ENCODE peak calls at places on chromosomes 12 and 14, in six cellular contexts. One of them, this sample, is unnamed.

GRCh38 chr12:118103231-118103600 is 595 bp downstream of the VSIG10 start:
- DNase-seq in cardiac muscle cell: peak; percentile 38
- DNase-seq in mammary epithelial cell: no peak
- DNase-seq in heart left ventricle: peak; percentile 29
- DNase-seq in IMR-90: peak; percentile 7
- DNase-seq in BE2C: no peak
- DNase-seq in this sample: no peak

GRCh38 chr12:6632026-6632978 is 3.5 kb downstream of the LPAR5 start:
- DNase-seq in cardiac muscle cell: no peak
- DNase-seq in BE2C: peak; percentile 44
- DNase-seq in IMR-90: no peak
- DNase-seq in mammary epithelial cell: no peak
- DNase-seq in heart left ventricle: peak; percentile 34
- DNase-seq in this sample: no peak

GRCh38 chr14:101721951-101722661 is 39.4 kb upstream of the PPP2R5C start:
- DNase-seq in IMR-90: no peak
- DNase-seq in mammary epithelial cell: peak; percentile 85
- DNase-seq in cardiac muscle cell: no peak
- DNase-seq in heart left ventricle: no peak
- DNase-seq in BE2C: no peak
- DNase-seq in this sample: no peak

GRCh38 chr14:81219821-81220487 is 805 bp downstream of the GTF2A1 start:
- DNase-seq in mammary epithelial cell: no peak
- DNase-seq in BE2C: peak; percentile 48
- DNase-seq in heart left ventricle: peak; percentile 47
- DNase-seq in cardiac muscle cell: peak; percentile 65
- DNase-seq in IMR-90: peak; percentile 7
- DNase-seq in this sample: no peak

GRCh38 chr14:101132051-101132541 is 228.6 kb upstream of the RTL1 start:
- DNase-seq in heart left ventricle: no peak
- DNase-seq in mammary epithelial cell: no peak
- DNase-seq in cardiac muscle cell: no peak
- DNase-seq in IMR-90: no peak
- DNase-seq in BE2C: no peak
- DNase-seq in this sample: no peak

GRCh38 chr14:63438065-63438757 is 105.0 kb downstream of the PPP2R5E start:
- DNase-seq in mammary epithelial cell: peak; percentile 95
- DNase-seq in cardiac muscle cell: no peak
- DNase-seq in BE2C: peak; percentile 82
- DNase-seq in IMR-90: peak; percentile 92
- DNase-seq in heart left ventricle: peak; percentile 53
- DNase-seq in this sample: peak; percentile 73

GRCh38 chr14:70919774-70920173 is 12.5 kb downstream of the PCNX1 start:
- DNase-seq in mammary epithelial cell: no peak
- DNase-seq in cardiac muscle cell: peak; percentile 29
- DNase-seq in IMR-90: peak; percentile 37
- DNase-seq in heart left ventricle: peak; percentile 24
- DNase-seq in BE2C: no peak
- DNase-seq in this sample: no peak

GRCh38 chr12:67354322-67354721 is 85.2 kb downstream of the CAND1 start:
- DNase-seq in mammary epithelial cell: no peak
- DNase-seq in BE2C: no peak
- DNase-seq in heart left ventricle: no peak
- DNase-seq in cardiac muscle cell: no peak
- DNase-seq in IMR-90: peak; percentile 15
- DNase-seq in this sample: no peak

GRCh38 chr12:56448860-56449621 is at the start of gene TIMELESS:
- DNase-seq in IMR-90: peak; percentile 81
- DNase-seq in cardiac muscle cell: peak; percentile 92
- DNase-seq in BE2C: peak; percentile 92
- DNase-seq in heart left ventricle: peak; percentile 89
- DNase-seq in mammary epithelial cell: peak; percentile 89
- DNase-seq in this sample: peak; percentile 59

GRCh38 chr14:24513009-24513408 is 4.9 kb upstream of the CMA1 start:
- DNase-seq in BE2C: no peak
- DNase-seq in mammary epithelial cell: no peak
- DNase-seq in IMR-90: no peak
- DNase-seq in cardiac muscle cell: no peak
- DNase-seq in heart left ventricle: no peak
- DNase-seq in this sample: no peak

GRCh38 chr12:56256326-56256960 is 1.7 kb downstream of the ANKRD52 start:
- DNase-seq in heart left ventricle: no peak
- DNase-seq in cardiac muscle cell: no peak
- DNase-seq in mammary epithelial cell: no peak
- DNase-seq in BE2C: no peak
- DNase-seq in IMR-90: peak; percentile 46
- DNase-seq in this sample: no peak

GRCh38 chr14:103943673-103944072 is 1.3 kb upstream of the RD3L start:
- DNase-seq in mammary epithelial cell: no peak
- DNase-seq in BE2C: no peak
- DNase-seq in IMR-90: peak; percentile 66
- DNase-seq in cardiac muscle cell: no peak
- DNase-seq in heart left ventricle: no peak
- DNase-seq in this sample: no peak

GRCh38 chr14:93329965-93330608 is 2.7 kb downstream of the BTBD7 start:
- DNase-seq in mammary epithelial cell: no peak
- DNase-seq in BE2C: no peak
- DNase-seq in cardiac muscle cell: no peak
- DNase-seq in heart left ventricle: no peak
- DNase-seq in IMR-90: no peak
- DNase-seq in this sample: peak; percentile 56

GRCh38 chr14:97798204-97798603 is 1001.0 kb downstream of the VRK1 start:
- DNase-seq in BE2C: no peak
- DNase-seq in mammary epithelial cell: no peak
- DNase-seq in heart left ventricle: no peak
- DNase-seq in cardiac muscle cell: no peak
- DNase-seq in IMR-90: no peak
- DNase-seq in this sample: no peak

GRCh38 chr14:99064262-99064954 is 207.6 kb downstream of the BCL11B start:
- DNase-seq in IMR-90: no peak
- DNase-seq in BE2C: no peak
- DNase-seq in mammary epithelial cell: peak; percentile 89
- DNase-seq in cardiac muscle cell: no peak
- DNase-seq in heart left ventricle: no peak
- DNase-seq in this sample: no peak

GRCh38 chr12:6278439-6279255 is 31.8 kb upstream of the PLEKHG6 start:
- DNase-seq in cardiac muscle cell: peak; percentile 89
- DNase-seq in BE2C: peak; percentile 92
- DNase-seq in IMR-90: peak; percentile 74
- DNase-seq in mammary epithelial cell: peak; percentile 93
- DNase-seq in heart left ventricle: peak; percentile 89
- DNase-seq in this sample: no peak

GRCh38 chr14:22380511-22381455 is 208.2 kb downstream of the DAD1 start:
- DNase-seq in mammary epithelial cell: no peak
- DNase-seq in cardiac muscle cell: no peak
- DNase-seq in heart left ventricle: no peak
- DNase-seq in IMR-90: peak; percentile 65
- DNase-seq in BE2C: no peak
- DNase-seq in this sample: no peak

GRCh38 chr12:110516995-110517394 is 14.9 kb downstream of the RAD9B start:
- DNase-seq in cardiac muscle cell: no peak
- DNase-seq in mammary epithelial cell: no peak
- DNase-seq in IMR-90: no peak
- DNase-seq in heart left ventricle: no peak
- DNase-seq in BE2C: no peak
- DNase-seq in this sample: no peak

GRCh38 chr12:52513736-52514135 is 6.5 kb downstream of the KRT5 start:
- DNase-seq in IMR-90: no peak
- DNase-seq in BE2C: no peak
- DNase-seq in cardiac muscle cell: no peak
- DNase-seq in heart left ventricle: no peak
- DNase-seq in mammary epithelial cell: peak; percentile 76
- DNase-seq in this sample: no peak

GRCh38 chr12:24025153-24025798 is 75.8 kb upstream of the SOX5 start:
- DNase-seq in IMR-90: peak; percentile 5
- DNase-seq in mammary epithelial cell: no peak
- DNase-seq in cardiac muscle cell: no peak
- DNase-seq in BE2C: no peak
- DNase-seq in heart left ventricle: no peak
- DNase-seq in this sample: no peak

GRCh38 chr12:49942921-49943662 is 7.4 kb upstream of the AQP2 start:
- DNase-seq in BE2C: no peak
- DNase-seq in mammary epithelial cell: no peak
- DNase-seq in IMR-90: no peak
- DNase-seq in heart left ventricle: no peak
- DNase-seq in cardiac muscle cell: no peak
- DNase-seq in this sample: no peak

GRCh38 chr12:98814254-98814653 is 169.2 kb downstream of the APAF1 start:
- DNase-seq in heart left ventricle: no peak
- DNase-seq in BE2C: no peak
- DNase-seq in mammary epithelial cell: no peak
- DNase-seq in cardiac muscle cell: no peak
- DNase-seq in IMR-90: no peak
- DNase-seq in this sample: no peak

GRCh38 chr14:75667099-75667498 is 6.1 kb downstream of the TTLL5 start:
- DNase-seq in IMR-90: no peak
- DNase-seq in BE2C: no peak
- DNase-seq in cardiac muscle cell: peak; percentile 18
- DNase-seq in mammary epithelial cell: no peak
- DNase-seq in heart left ventricle: no peak
- DNase-seq in this sample: no peak

GRCh38 chr12:93813972-93814821 is 137.0 kb downstream of the CRADD start:
- DNase-seq in IMR-90: peak; percentile 94
- DNase-seq in cardiac muscle cell: peak; percentile 19
- DNase-seq in heart left ventricle: peak; percentile 86
- DNase-seq in mammary epithelial cell: no peak
- DNase-seq in BE2C: no peak
- DNase-seq in this sample: no peak

DNA sequence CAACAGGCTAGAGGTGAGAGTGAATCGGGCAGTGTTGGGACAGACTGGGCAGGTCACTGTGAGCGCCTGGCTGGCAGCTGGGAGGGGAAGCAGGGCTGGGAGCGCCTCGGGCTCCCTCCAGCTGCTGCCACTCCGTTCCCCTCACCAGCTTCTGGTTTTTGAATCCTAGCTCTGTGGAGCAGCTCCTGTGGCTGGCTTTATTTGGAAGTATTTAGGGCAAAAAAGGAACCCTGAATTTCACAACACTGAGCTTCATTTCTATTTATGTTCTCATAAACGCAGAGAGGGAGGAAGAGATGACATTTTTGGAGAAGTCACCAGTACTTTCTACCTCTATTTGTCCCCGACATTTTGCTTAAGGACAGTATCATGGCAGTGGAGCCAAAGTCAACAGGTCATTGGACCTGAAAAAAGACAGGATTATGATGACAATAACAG is 63.9 kb upstream of the ACTN1 start:
- DNase-seq in BE2C: peak; percentile 56
- DNase-seq in IMR-90: no peak
- DNase-seq in cardiac muscle cell: no peak
- DNase-seq in mammary epithelial cell: no peak
- DNase-seq in heart left ventricle: peak; percentile 48
- DNase-seq in this sample: no peak
- TF ChIP-seq CTCF in BE2C: peak; percentile 15
- TF ChIP-seq CTCF in IMR-90: no peak
- TF ChIP-seq CTCF in cardiac muscle cell: no peak
- TF ChIP-seq CTCF in mammary epithelial cell: no peak
- TF ChIP-seq CTCF in heart left ventricle: no peak
- TF ChIP-seq CTCF in this sample: no peak

GRCh38 chr14:59450716-59451115 is 14.5 kb downstream of the GPR135 start:
- DNase-seq in cardiac muscle cell: no peak
- DNase-seq in mammary epithelial cell: no peak
- DNase-seq in heart left ventricle: no peak
- DNase-seq in IMR-90: no peak
- DNase-seq in BE2C: no peak
- DNase-seq in this sample: no peak

GRCh38 chr14:59451849-59452248 is 13.3 kb downstream of the GPR135 start:
- DNase-seq in IMR-90: peak; percentile 49
- DNase-seq in cardiac muscle cell: no peak
- DNase-seq in mammary epithelial cell: no peak
- DNase-seq in BE2C: no peak
- DNase-seq in heart left ventricle: no peak
- DNase-seq in this sample: no peak

GRCh38 chr14:59460378-59460777 is 4.8 kb downstream of the GPR135 start:
- DNase-seq in mammary epithelial cell: no peak
- DNase-seq in IMR-90: no peak
- DNase-seq in BE2C: no peak
- DNase-seq in heart left ventricle: no peak
- DNase-seq in cardiac muscle cell: no peak
- DNase-seq in this sample: no peak

GRCh38 chr14:59454131-59454530 is 11.0 kb downstream of the GPR135 start:
- DNase-seq in heart left ventricle: no peak
- DNase-seq in BE2C: no peak
- DNase-seq in cardiac muscle cell: no peak
- DNase-seq in IMR-90: peak; percentile 98
- DNase-seq in mammary epithelial cell: peak; percentile 85
- DNase-seq in this sample: peak; percentile 72

DNA sequence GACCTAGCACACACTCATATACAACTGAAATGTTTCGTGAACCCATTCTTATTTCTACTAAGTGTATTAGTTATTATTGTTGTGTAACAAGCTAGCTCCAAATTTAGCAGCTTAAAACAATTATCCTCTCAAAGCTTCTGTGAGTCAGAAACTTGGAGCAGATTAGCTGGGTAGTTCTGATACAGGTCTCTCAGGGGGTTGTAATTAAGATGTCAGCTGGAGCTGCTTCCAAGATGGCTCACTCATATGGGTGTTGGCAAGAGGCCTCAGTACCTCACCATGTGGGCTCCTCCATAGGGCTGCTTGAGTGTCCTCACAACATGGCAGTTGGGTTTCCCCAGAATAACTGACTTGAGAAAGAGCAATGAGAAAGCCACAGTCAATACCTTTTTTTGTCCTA is 9.8 kb downstream of the GPR135 start:
- DNase-seq in BE2C: no peak
- DNase-seq in cardiac muscle cell: no peak
- DNase-seq in mammary epithelial cell: no peak
- DNase-seq in heart left ventricle: no peak
- DNase-seq in IMR-90: peak; percentile 72
- DNase-seq in this sample: no peak
- H3K36me3 ChIP-seq in BE2C: no peaks in the 10 kb centered on the region
- H3K36me3 ChIP-seq in cardiac muscle cell: peaks cover 20% of the 10 kb centered on the region
- H3K36me3 ChIP-seq in mammary epithelial cell: no peaks in the 10 kb centered on the region
- H3K36me3 ChIP-seq in heart left ventricle: peaks cover 3% of the 10 kb centered on the region
- H3K36me3 ChIP-seq in IMR-90: peaks cover 21% of the 10 kb centered on the region
- H3K36me3 ChIP-seq in this sample: no peaks in the 10 kb centered on the region

GRCh38 chr14:34018564-34019244 is 67.8 kb upstream of the EGLN3 start:
- DNase-seq in IMR-90: no peak
- DNase-seq in cardiac muscle cell: no peak
- DNase-seq in heart left ventricle: peak; percentile 53
- DNase-seq in mammary epithelial cell: no peak
- DNase-seq in BE2C: no peak
- DNase-seq in this sample: no peak
- H3K4me3 ChIP-seq in IMR-90: no peak overlapping the region
- H3K4me3 ChIP-seq in cardiac muscle cell: no peak overlapping the region
- H3K4me3 ChIP-seq in heart left ventricle: peak overlapping the region; percentile 28
- H3K4me3 ChIP-seq in mammary epithelial cell: no peak overlapping the region
- H3K4me3 ChIP-seq in BE2C: peak overlapping the region; percentile 48
- H3K4me3 ChIP-seq in this sample: no peak overlapping the region

GRCh38 chr12:132413931-132414588 is 75.9 kb upstream of the FBRSL1 start:
- DNase-seq in heart left ventricle: no peak
- DNase-seq in IMR-90: no peak
- DNase-seq in BE2C: peak; percentile 56
- DNase-seq in cardiac muscle cell: peak; percentile 60
- DNase-seq in mammary epithelial cell: no peak
- DNase-seq in this sample: no peak
- TF ChIP-seq CTCF in heart left ventricle: peak; percentile 30
- TF ChIP-seq CTCF in IMR-90: peak; percentile 40
- TF ChIP-seq CTCF in BE2C: peak; percentile 68
- TF ChIP-seq CTCF in cardiac muscle cell: peak; percentile 68
- TF ChIP-seq CTCF in mammary epithelial cell: peak; percentile 34
- TF ChIP-seq CTCF in this sample: peak; percentile 81

This sample was measured in kidney epithelial cell.